ENCODE peak calls at places on chromosomes 2 and 18, in nine cellular contexts. O is astrocyte, F is AG04450, B is stomach, D is adrenal gland, Q is HCT116, P is breast epithelium, I is esophagus muscularis mucosa, M is IMR-90. G is an unnamed sample.

GRCh38 chr2:70645733-70646420 is 92.3 kb upstream of the TGFA start:
- DNase-seq in O (no peak), F (no peak), B (no peak), D (no peak), Q (no peak), P (no peak), I (no peak), M (no peak), G (no peak)

GRCh38 chr18:55286257-55286825 is 301.7 kb downstream of the TCF4 start:
- DNase-seq in O (peak; percentile 80), F (no peak), B (no peak), D (no peak), Q (no peak), P (no peak), I (no peak), M (no peak), G (no peak)

GRCh38 chr18:46721331-46721730 is 35.5 kb downstream of the ST8SIA5 start:
- DNase-seq in O (no peak), F (no peak), B (no peak), D (no peak), Q (no peak), P (no peak), I (no peak), M (no peak), G (no peak)

GRCh38 chr2:98514096-98514639 is 69.5 kb downstream of the INPP4A start:
- DNase-seq in O (no peak), F (no peak), B (no peak), D (no peak), Q (no peak), P (no peak), I (peak; percentile 39), M (no peak), G (no peak)

GRCh38 chr2:234673961-234674759 is 177.3 kb upstream of the ARL4C start:
- DNase-seq in O (no peak), F (no peak), B (no peak), D (no peak), Q (no peak), P (no peak), I (peak; percentile 74), M (no peak), G (peak; percentile 45)

GRCh38 chr2:158967114-158967730 is 1.2 kb upstream of the TANC1 start:
- DNase-seq in O (no peak), F (no peak), B (no peak), D (no peak), Q (no peak), P (no peak), I (no peak), M (no peak), G (peak; percentile 37)

GRCh38 chr2:55418072-55418471 is 1.6 kb downstream of the CCDC88A start:
- DNase-seq in O (no peak), F (no peak), B (no peak), D (no peak), Q (no peak), P (no peak), I (no peak), M (no peak), G (no peak)

GRCh38 chr2:239309398-239310245 is 91.2 kb downstream of the HDAC4 start:
- DNase-seq in O (no peak), F (no peak), B (peak; percentile 24), D (peak; percentile 0), Q (no peak), P (no peak), I (no peak), M (no peak), G (no peak)

GRCh38 chr2:96321230-96322103 is 3.6 kb upstream of the ITPRIPL1 start:
- DNase-seq in O (no peak), F (no peak), B (peak; percentile 52), D (peak; percentile 22), Q (no peak), P (no peak), I (no peak), M (peak; percentile 14), G (no peak)

GRCh38 chr2:170368370-170368769 is 190.4 kb downstream of the MYO3B start:
- DNase-seq in O (no peak), F (no peak), B (no peak), D (no peak), Q (no peak), P (no peak), I (no peak), M (no peak), G (no peak)

GRCh38 chr2:170369228-170369627 is 191.3 kb downstream of the MYO3B start:
- DNase-seq in O (no peak), F (no peak), B (no peak), D (no peak), Q (no peak), P (no peak), I (no peak), M (no peak), G (no peak)

GRCh38 chr2:170365686-170366085 is 187.7 kb downstream of the MYO3B start:
- DNase-seq in O (no peak), F (no peak), B (no peak), D (no peak), Q (no peak), P (no peak), I (no peak), M (no peak), G (no peak)

GRCh38 chr2:170371231-170371630 is 193.3 kb downstream of the MYO3B start:
- DNase-seq in O (no peak), F (no peak), B (no peak), D (no peak), Q (no peak), P (no peak), I (no peak), M (no peak), G (no peak)

DNA sequence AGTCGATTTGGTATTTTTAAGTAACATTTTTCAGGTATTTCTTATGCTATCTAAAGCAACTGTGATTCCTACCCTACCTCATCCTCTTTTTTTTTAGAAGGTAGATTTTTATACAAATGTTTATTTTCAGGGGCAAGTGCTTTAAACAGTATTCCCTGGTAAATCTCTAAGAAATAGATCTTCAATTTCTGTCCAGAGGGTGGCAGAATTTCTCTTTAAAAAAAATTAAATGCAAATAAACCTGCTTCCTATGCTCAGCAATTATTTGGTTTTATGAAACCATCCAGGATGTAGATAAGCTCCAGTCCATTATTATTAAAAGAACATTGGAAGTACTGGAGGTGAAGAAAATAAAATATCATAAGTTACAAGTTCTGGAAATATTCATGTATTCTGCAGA is 191.9 kb downstream of the MYO3B start:
- DNase-seq in O (no peak), F (no peak), B (no peak), D (no peak), Q (peak; percentile 21), P (no peak), I (no peak), M (peak; percentile 11), G (peak; percentile 54)
- TF ChIP-seq CTCF in O (peak; percentile 16), F (peak; percentile 39), B (no peak), D (peak; percentile 42), Q (peak; percentile 48), P (peak; percentile 33), I (peak; percentile 27), M (peak; percentile 36), G (no peak)

GRCh38 chr2:233012301-233012971 is 620 bp downstream of the NGEF start:
- DNase-seq in O (no peak), F (no peak), B (peak; percentile 77), D (peak; percentile 7), Q (no peak), P (no peak), I (no peak), M (no peak), G (no peak)
- H3K4me3 ChIP-seq in O (no peak overlapping the region), F (no peak overlapping the region), B (peak overlapping the region; percentile 7), D (no peak overlapping the region), Q (no peak overlapping the region), P (no peak overlapping the region), I (no peak overlapping the region), M (no peak overlapping the region), G (no peak overlapping the region)

GRCh38 chr2:218216674-218217365 is at the start of gene ARPC2:
- DNase-seq in O (peak; percentile 90), F (peak; percentile 88), B (peak; percentile 96), D (peak; percentile 95), Q (peak; percentile 75), P (peak; percentile 91), I (peak; percentile 98), M (peak; percentile 97), G (peak; percentile 97)
- TF ChIP-seq CTCF in O (no peak), F (no peak), B (no peak), D (peak; percentile 16), Q (no peak), P (peak; percentile 46), I (no peak), M (no peak), G (no peak)

GRCh38 chr2:106065983-106066826 is 127.9 kb downstream of the UXS1 start:
- DNase-seq in O (no peak), F (no peak), B (no peak), D (no peak), Q (no peak), P (no peak), I (peak; percentile 79), M (no peak), G (no peak)
- H3K4me3 ChIP-seq in O (peak overlapping the region; percentile 23), F (no peak overlapping the region), B (peak overlapping the region; percentile 49), D (peak overlapping the region; percentile 57), Q (no peak overlapping the region), P (peak overlapping the region; percentile 67), I (peak overlapping the region; percentile 65), M (no peak overlapping the region), G (no peak overlapping the region)

GRCh38 chr2:119008108-119008507 is 66.1 kb downstream of the MARCO start:
- DNase-seq in O (no peak), F (no peak), B (no peak), D (no peak), Q (peak; percentile 37), P (no peak), I (no peak), M (no peak), G (no peak)
- TF ChIP-seq CTCF in O (no peak), F (no peak), B (no peak), D (no peak), Q (peak; percentile 37), P (no peak), I (no peak), M (no peak), G (no peak)

DNA sequence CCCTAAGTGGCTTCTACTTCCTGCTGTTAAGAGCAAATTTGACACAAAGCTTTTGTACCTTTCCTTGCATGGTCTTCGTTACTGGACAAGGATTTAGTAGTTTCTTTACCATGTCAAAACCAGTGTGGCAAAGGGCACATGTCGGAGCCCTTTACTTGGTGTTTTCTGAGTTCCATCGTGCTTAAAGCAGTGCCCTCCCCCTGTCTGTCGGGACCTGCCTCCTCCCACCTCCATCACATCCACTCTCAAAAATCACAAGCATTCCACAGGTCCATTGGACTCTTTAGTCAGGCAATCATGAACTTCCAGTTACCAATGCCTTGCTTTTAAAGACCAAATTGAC is 763 bp downstream of the CCDC141 start:
- DNase-seq in O (no peak), F (no peak), B (no peak), D (no peak), Q (no peak), P (no peak), I (no peak), M (no peak), G (no peak)
- H3K4me3 ChIP-seq in O (no peak overlapping the region), F (no peak overlapping the region), B (peak overlapping the region; percentile 16), D (no peak overlapping the region), Q (no peak overlapping the region), P (no peak overlapping the region), I (peak overlapping the region; percentile 25), M (no peak overlapping the region), G (no peak overlapping the region)

G was measured in choroid plexus epithelial cell.